ENCODE peak calls at places on chromosomes 2 and 18, in ten cellular contexts. One of them, this sample, is unnamed.
A peak's percentile ranks its signal among the peaks of the same experiment; 100 is the strongest.

GRCh38 chr18:49699303-49699702 is 114.0 kb downstream of the ACAA2 start:
- DNase-seq in stimulated activated CD8-positive, alpha-beta memory T cell treated with anti-CD3 and anti-CD28 coated beads, Interleukin-7, amount 100 ng/mL, for 48 hours: no peak
- DNase-seq in left ventricle myocardium superior: no peak
- DNase-seq in HT-29: no peak
- DNase-seq in LNCaP clone FGC: no peak
- DNase-seq in Kasumi-1: no peak
- DNase-seq in neural progenitor cell: no peak
- DNase-seq in breast epithelium: no peak
- DNase-seq in amniotic stem cell: no peak
- DNase-seq in HTR-8/SVneo: no peak
- DNase-seq in this sample: no peak

GRCh38 chr18:42508683-42509347 is 553.8 kb downstream of the PIK3C3 start:
- DNase-seq in stimulated activated CD8-positive, alpha-beta memory T cell treated with anti-CD3 and anti-CD28 coated beads, Interleukin-7, amount 100 ng/mL, for 48 hours: no peak
- DNase-seq in left ventricle myocardium superior: no peak
- DNase-seq in HT-29: no peak
- DNase-seq in LNCaP clone FGC: no peak
- DNase-seq in Kasumi-1: no peak
- DNase-seq in neural progenitor cell: no peak
- DNase-seq in breast epithelium: no peak
- DNase-seq in amniotic stem cell: no peak
- DNase-seq in HTR-8/SVneo: no peak
- DNase-seq in this sample: no peak

GRCh38 chr2:94986392-94986963 is 39.0 kb upstream of the MAL start:
- DNase-seq in stimulated activated CD8-positive, alpha-beta memory T cell treated with anti-CD3 and anti-CD28 coated beads, Interleukin-7, amount 100 ng/mL, for 48 hours: peak; percentile 11
- DNase-seq in left ventricle myocardium superior: peak; percentile 52
- DNase-seq in HT-29: peak; percentile 80
- DNase-seq in LNCaP clone FGC: peak; percentile 22
- DNase-seq in Kasumi-1: peak; percentile 49
- DNase-seq in neural progenitor cell: peak; percentile 25
- DNase-seq in breast epithelium: no peak
- DNase-seq in amniotic stem cell: peak; percentile 36
- DNase-seq in HTR-8/SVneo: peak; percentile 88
- DNase-seq in this sample: peak; percentile 90

GRCh38 chr2:88451647-88452150 is 794 bp downstream of the FOXI3 start:
- DNase-seq in stimulated activated CD8-positive, alpha-beta memory T cell treated with anti-CD3 and anti-CD28 coated beads, Interleukin-7, amount 100 ng/mL, for 48 hours: no peak
- DNase-seq in left ventricle myocardium superior: no peak
- DNase-seq in HT-29: no peak
- DNase-seq in LNCaP clone FGC: no peak
- DNase-seq in Kasumi-1: no peak
- DNase-seq in neural progenitor cell: no peak
- DNase-seq in breast epithelium: no peak
- DNase-seq in amniotic stem cell: no peak
- DNase-seq in HTR-8/SVneo: no peak
- DNase-seq in this sample: peak; percentile 65

GRCh38 chr18:63202814-63203213 is 116.8 kb downstream of the BCL2 start:
- DNase-seq in stimulated activated CD8-positive, alpha-beta memory T cell treated with anti-CD3 and anti-CD28 coated beads, Interleukin-7, amount 100 ng/mL, for 48 hours: no peak
- DNase-seq in left ventricle myocardium superior: no peak
- DNase-seq in HT-29: no peak
- DNase-seq in LNCaP clone FGC: no peak
- DNase-seq in Kasumi-1: no peak
- DNase-seq in neural progenitor cell: no peak
- DNase-seq in breast epithelium: no peak
- DNase-seq in amniotic stem cell: no peak
- DNase-seq in HTR-8/SVneo: no peak
- DNase-seq in this sample: no peak

GRCh38 chr2:38601463-38602135 is 1.1 kb downstream of the HNRNPLL start:
- DNase-seq in stimulated activated CD8-positive, alpha-beta memory T cell treated with anti-CD3 and anti-CD28 coated beads, Interleukin-7, amount 100 ng/mL, for 48 hours: no peak
- DNase-seq in left ventricle myocardium superior: no peak
- DNase-seq in HT-29: peak; percentile 61
- DNase-seq in LNCaP clone FGC: no peak
- DNase-seq in Kasumi-1: no peak
- DNase-seq in neural progenitor cell: peak; percentile 56
- DNase-seq in breast epithelium: no peak
- DNase-seq in amniotic stem cell: no peak
- DNase-seq in HTR-8/SVneo: no peak
- DNase-seq in this sample: peak; percentile 87

GRCh38 chr18:33505798-33506197 is 65.3 kb upstream of the CCDC178 start:
- DNase-seq in stimulated activated CD8-positive, alpha-beta memory T cell treated with anti-CD3 and anti-CD28 coated beads, Interleukin-7, amount 100 ng/mL, for 48 hours: no peak
- DNase-seq in left ventricle myocardium superior: no peak
- DNase-seq in HT-29: no peak
- DNase-seq in LNCaP clone FGC: no peak
- DNase-seq in Kasumi-1: no peak
- DNase-seq in neural progenitor cell: no peak
- DNase-seq in breast epithelium: no peak
- DNase-seq in amniotic stem cell: no peak
- DNase-seq in HTR-8/SVneo: no peak
- DNase-seq in this sample: no peak

GRCh38 chr18:55688066-55688465 is 100.1 kb upstream of the TCF4 start:
- DNase-seq in stimulated activated CD8-positive, alpha-beta memory T cell treated with anti-CD3 and anti-CD28 coated beads, Interleukin-7, amount 100 ng/mL, for 48 hours: no peak
- DNase-seq in left ventricle myocardium superior: no peak
- DNase-seq in HT-29: no peak
- DNase-seq in LNCaP clone FGC: no peak
- DNase-seq in Kasumi-1: no peak
- DNase-seq in neural progenitor cell: no peak
- DNase-seq in breast epithelium: no peak
- DNase-seq in amniotic stem cell: no peak
- DNase-seq in HTR-8/SVneo: no peak
- DNase-seq in this sample: no peak

GRCh38 chr2:85181093-85181685 is 48.0 kb downstream of the TCF7L1 start:
- DNase-seq in stimulated activated CD8-positive, alpha-beta memory T cell treated with anti-CD3 and anti-CD28 coated beads, Interleukin-7, amount 100 ng/mL, for 48 hours: no peak
- DNase-seq in left ventricle myocardium superior: no peak
- DNase-seq in HT-29: no peak
- DNase-seq in LNCaP clone FGC: no peak
- DNase-seq in Kasumi-1: no peak
- DNase-seq in neural progenitor cell: peak; percentile 24
- DNase-seq in breast epithelium: no peak
- DNase-seq in amniotic stem cell: no peak
- DNase-seq in HTR-8/SVneo: no peak
- DNase-seq in this sample: peak; percentile 69

GRCh38 chr2:112621792-112622527 is 23.8 kb upstream of the SLC20A1 start:
- DNase-seq in stimulated activated CD8-positive, alpha-beta memory T cell treated with anti-CD3 and anti-CD28 coated beads, Interleukin-7, amount 100 ng/mL, for 48 hours: no peak
- DNase-seq in left ventricle myocardium superior: no peak
- DNase-seq in HT-29: no peak
- DNase-seq in LNCaP clone FGC: no peak
- DNase-seq in Kasumi-1: no peak
- DNase-seq in neural progenitor cell: peak; percentile 12
- DNase-seq in breast epithelium: no peak
- DNase-seq in amniotic stem cell: no peak
- DNase-seq in HTR-8/SVneo: no peak
- DNase-seq in this sample: no peak

GRCh38 chr2:795245-796041 is 118.2 kb upstream of the TMEM18 start:
- DNase-seq in stimulated activated CD8-positive, alpha-beta memory T cell treated with anti-CD3 and anti-CD28 coated beads, Interleukin-7, amount 100 ng/mL, for 48 hours: no peak
- DNase-seq in left ventricle myocardium superior: no peak
- DNase-seq in HT-29: no peak
- DNase-seq in LNCaP clone FGC: no peak
- DNase-seq in Kasumi-1: no peak
- DNase-seq in neural progenitor cell: no peak
- DNase-seq in breast epithelium: no peak
- DNase-seq in amniotic stem cell: no peak
- DNase-seq in HTR-8/SVneo: no peak
- DNase-seq in this sample: peak; percentile 83

GRCh38 chr18:3450358-3451107 is 561 bp downstream of the TGIF1 start:
- DNase-seq in stimulated activated CD8-positive, alpha-beta memory T cell treated with anti-CD3 and anti-CD28 coated beads, Interleukin-7, amount 100 ng/mL, for 48 hours: no peak
- DNase-seq in left ventricle myocardium superior: peak; percentile 78
- DNase-seq in HT-29: peak; percentile 80
- DNase-seq in LNCaP clone FGC: no peak
- DNase-seq in Kasumi-1: peak; percentile 49
- DNase-seq in neural progenitor cell: peak; percentile 40
- DNase-seq in breast epithelium: peak; percentile 73
- DNase-seq in amniotic stem cell: no peak
- DNase-seq in HTR-8/SVneo: no peak
- DNase-seq in this sample: peak; percentile 73